ENCODE peak calls at places on chromosomes 11 and 22, in four cellular contexts. E is IMR-90, F is H9, Q is mesenchymal stem cell. R is an unnamed sample.

GRCh38 chr11:60757231-60757800 is 649 bp downstream of the MS4A15 start:
- DNase-seq in Q (no peak), F (no peak), E (no peak), R (no peak)

GRCh38 chr11:130612291-130612802 is 163.9 kb downstream of the ADAMTS15 start:
- DNase-seq in F (no peak), Q (peak; percentile 85), E (peak; percentile 73), R (no peak)

GRCh38 chr22:30127749-30128166 is 47.5 kb downstream of the HORMAD2 start:
- DNase-seq in F (no peak), E (peak; percentile 89), Q (no peak), R (no peak)

GRCh38 chr11:70942593-70942992 is 309.8 kb downstream of the SHANK2 start:
- DNase-seq in Q (no peak), E (no peak), F (no peak), R (no peak)

GRCh38 chr11:107858217-107859070 is at the start of gene SLC35F2:
- DNase-seq in F (peak; percentile 86), E (peak; percentile 37), Q (peak; percentile 73), R (peak; percentile 62)

GRCh38 chr11:66429983-66430602 is 8.6 kb downstream of the MRPL11 start:
- DNase-seq in F (peak; percentile 77), Q (peak; percentile 76), E (peak; percentile 67), R (peak; percentile 76)

GRCh38 chr11:31779268-31779879 is 31.7 kb downstream of the PAX6 start:
- DNase-seq in F (no peak), Q (peak; percentile 37), E (peak; percentile 83), R (no peak)

GRCh38 chr11:61983419-61983818 is 16.0 kb upstream of the FTH1 start:
- DNase-seq in F (no peak), Q (no peak), E (no peak), R (no peak)

GRCh38 chr22:27687984-27688545 is 113.5 kb downstream of the MN1 start:
- DNase-seq in E (no peak), F (no peak), Q (peak; percentile 37), R (no peak)

GRCh38 chr11:8168485-8169257 is at the start of gene RIC3:
- DNase-seq in Q (no peak), F (peak; percentile 71), E (no peak), R (peak; percentile 18)

GRCh38 chr11:37500425-37500824 is 902.4 kb upstream of the RAG2 start:
- DNase-seq in E (peak; percentile 31), F (no peak), Q (no peak), R (no peak)

GRCh38 chr11:129213261-129213660 is 21.1 kb upstream of the ARHGAP32 start:
- DNase-seq in F (no peak), E (no peak), Q (no peak), R (no peak)

GRCh38 chr22:17922925-17923898 is 101.1 kb downstream of the MICAL3 start:
- DNase-seq in F (no peak), Q (peak; percentile 66), E (peak; percentile 89), R (no peak)

GRCh38 chr11:27754035-27755017 is 54.1 kb upstream of the BDNF start:
- DNase-seq in F (no peak), E (peak; percentile 75), Q (peak; percentile 71), R (no peak)

GRCh38 chr22:20408891-20409290 is 14.9 kb downstream of the ZNF74 start:
- DNase-seq in E (no peak), F (no peak), Q (no peak), R (no peak)

GRCh38 chr11:120781486-120782120 is 242.3 kb upstream of the TBCEL start:
- DNase-seq in E (no peak), Q (no peak), F (no peak), R (no peak)

GRCh38 chr11:121451178-121451981 is 734 bp upstream of the SORL1 start:
- DNase-seq in Q (no peak), F (no peak), E (no peak), R (no peak)

GRCh38 chr22:23060612-23061400 is 9.5 kb upstream of the GNAZ start:
- DNase-seq in Q (no peak), F (no peak), E (no peak), R (no peak)

GRCh38 chr11:74699615-74700396 is 31.4 kb downstream of the CHRDL2 start:
- DNase-seq in F (no peak), E (no peak), Q (no peak), R (no peak)

GRCh38 chr22:23278883-23279675 is 98.8 kb downstream of the BCR start:
- DNase-seq in F (no peak), Q (no peak), E (no peak), R (no peak)

GRCh38 chr22:31681625-31682345 is 19.8 kb upstream of the PISD start:
- DNase-seq in Q (peak; percentile 9), F (no peak), E (peak; percentile 60), R (no peak)

GRCh38 chr22:45170001-45170466 is 6.3 kb downstream of the NUP50 start:
- DNase-seq in F (no peak), Q (no peak), E (peak; percentile 44), R (no peak)

GRCh38 chr22:17087176-17088131 is 2.7 kb downstream of the IL17RA start:
- DNase-seq in F (no peak), Q (peak; percentile 34), E (peak; percentile 91), R (no peak)

GRCh38 chr22:43000441-43001175 is 14.3 kb downstream of the PACSIN2 start:
- DNase-seq in E (peak; percentile 74), F (no peak), Q (peak; percentile 56), R (no peak)

GRCh38 chr11:134949121-134949591 is 537.1 kb upstream of the B3GAT1 start:
- DNase-seq in E (peak; percentile 77), F (no peak), Q (peak; percentile 83), R (no peak)

GRCh38 chr11:24739637-24740036 is 242.8 kb downstream of the LUZP2 start:
- DNase-seq in F (no peak), E (no peak), Q (no peak), R (no peak)

GRCh38 chr22:42330953-42331525 is 60.6 kb upstream of the TCF20 start:
- DNase-seq in E (no peak), F (no peak), Q (no peak), R (no peak)

GRCh38 chr11:1223346-1224108 is 661 bp downstream of the MUC5B start:
- DNase-seq in F (peak; percentile 17), E (no peak), Q (no peak), R (no peak)

GRCh38 chr11:115550291-115551059 is 46.3 kb upstream of the CADM1 start:
- DNase-seq in F (no peak), E (no peak), Q (no peak), R (no peak)

GRCh38 chr11:115552151-115552550 is 47.9 kb upstream of the CADM1 start:
- DNase-seq in E (no peak), F (no peak), Q (no peak), R (no peak)

GRCh38 chr11:115545811-115546210 is 41.6 kb upstream of the CADM1 start:
- DNase-seq in E (no peak), F (no peak), Q (no peak), R (no peak)

GRCh38 chr11:115552773-115553438 is 48.7 kb upstream of the CADM1 start:
- DNase-seq in Q (no peak), E (no peak), F (no peak), R (no peak)

GRCh38 chr11:115548878-115549528 is 44.8 kb upstream of the CADM1 start:
- DNase-seq in F (peak; percentile 92), Q (no peak), E (no peak), R (no peak)
- H2AFZ ChIP-seq in F (no peak overlapping the region), Q (no peak overlapping the region), E (no peak overlapping the region), R (no peak overlapping the region)

GRCh38 chr11:119018074-119018938 is at the start of the genes RPS25 and TRAPPC4:
- DNase-seq in E (peak; percentile 95), Q (peak; percentile 97), F (peak; percentile 97), R (peak; percentile 90)
- H4K91ac ChIP-seq in E (peak within 1 kb of the TSS; percentile 96), Q (peak within 1 kb of the TSS; percentile 96), F (no peak within 1 kb of the TSS), R (no peak within 1 kb of the TSS)

DNA sequence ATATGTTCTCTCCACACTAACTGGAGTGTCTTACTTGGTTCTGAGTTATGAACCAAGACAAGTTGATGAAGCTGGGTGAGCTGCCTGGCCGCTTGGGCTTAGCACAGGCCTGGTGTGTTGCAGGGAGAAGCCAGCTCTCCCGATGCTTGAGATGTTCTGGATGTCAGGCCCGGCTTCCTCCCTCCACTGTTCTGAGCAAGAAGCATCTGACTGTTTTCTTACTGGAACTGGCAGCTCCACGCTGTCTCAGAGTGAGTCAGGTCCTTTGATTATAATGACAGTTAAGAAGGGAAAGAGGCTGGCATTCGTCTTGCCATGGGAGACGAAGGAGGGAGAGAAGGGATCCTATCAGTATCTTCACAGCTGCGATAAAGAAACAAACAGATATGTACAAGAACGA is 46.5 kb upstream of the CRTAM start:
- DNase-seq in F (no peak), Q (peak; percentile 74), E (peak; percentile 78), R (no peak)
- H2AFZ ChIP-seq in F (no peak overlapping the region), Q (no peak overlapping the region), E (peak overlapping the region; percentile 61), R (no peak overlapping the region)

DNA sequence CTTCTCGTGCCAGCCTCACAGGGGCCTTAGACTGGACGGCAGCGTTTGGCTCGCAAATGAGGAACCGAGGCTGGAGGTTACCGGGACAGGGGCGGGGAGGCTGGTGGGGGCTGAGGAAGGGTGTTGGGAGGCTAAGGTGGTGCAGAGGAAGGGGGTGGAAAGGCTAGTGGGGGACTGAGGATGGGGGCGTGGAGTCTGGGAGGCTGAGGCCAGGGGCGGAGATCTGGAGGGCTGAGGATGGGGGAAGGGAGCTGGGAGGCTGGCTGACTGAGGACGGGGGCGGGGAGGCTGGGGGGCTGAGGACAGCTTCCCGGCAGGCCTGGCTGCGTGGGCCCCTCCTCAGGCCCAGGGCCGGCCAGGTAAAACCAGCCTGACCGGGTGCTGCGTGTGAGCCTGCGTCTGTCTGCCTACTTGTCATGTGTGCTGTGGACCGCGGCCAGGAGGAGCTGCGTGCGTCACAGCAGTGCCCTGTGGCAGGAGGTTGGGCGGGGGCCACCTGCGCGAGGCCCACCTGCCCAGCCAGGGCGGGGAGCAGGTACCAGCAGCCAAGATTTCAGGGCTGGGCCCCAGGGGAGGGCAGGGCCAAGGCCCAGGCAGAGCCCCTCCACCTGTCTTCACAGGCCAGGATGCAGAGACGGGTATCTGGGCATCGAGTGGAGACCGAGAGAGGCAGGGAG is 9.4 kb upstream of the PIM3 start:
- DNase-seq in Q (no peak), F (peak; percentile 38), E (peak; percentile 64), R (no peak)
- H4K91ac ChIP-seq in Q (peak overlapping the region; percentile 97), F (no peak overlapping the region), E (peak overlapping the region; percentile 100), R (no peak overlapping the region)

DNA sequence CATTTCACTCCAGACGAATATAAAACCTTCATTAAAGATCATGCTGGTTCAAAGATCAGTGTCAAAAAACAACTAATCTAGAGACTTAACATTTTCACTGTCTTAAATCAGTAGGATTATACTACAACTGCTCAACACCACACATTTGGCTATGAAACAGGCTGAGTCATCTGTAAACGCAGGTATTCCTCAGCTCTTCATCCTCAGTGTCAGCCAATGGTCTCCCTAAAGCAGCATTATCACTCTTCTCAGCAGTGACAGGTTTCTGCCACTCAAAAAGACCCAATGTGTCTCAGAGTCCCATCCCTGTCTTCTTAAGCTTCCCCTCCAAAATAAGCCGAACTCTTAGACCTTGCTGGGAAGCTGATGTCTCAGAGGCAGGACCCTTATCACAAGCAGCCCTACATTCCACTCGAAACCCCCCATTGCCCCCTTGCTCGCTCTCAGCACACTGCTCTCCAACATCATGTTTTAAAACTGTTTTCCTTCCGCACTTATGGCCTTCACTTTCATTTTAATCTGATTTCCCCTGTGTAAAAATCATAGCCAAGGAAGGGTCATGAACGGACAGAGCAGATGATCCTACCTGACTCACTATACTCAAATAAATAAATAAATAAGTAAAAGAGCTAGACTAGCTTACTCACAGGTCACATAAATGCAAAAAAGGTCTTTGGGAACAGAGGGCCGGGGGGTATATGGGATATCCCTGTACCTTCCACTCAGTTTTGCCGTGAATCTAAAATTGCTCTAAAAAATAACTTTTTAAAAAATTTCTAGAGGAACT is 23.0 kb downstream of the CDON start:
- DNase-seq in Q (no peak), E (peak; percentile 5), F (no peak), R (no peak)
- H2AFZ ChIP-seq in Q (no peak overlapping the region), E (no peak overlapping the region), F (no peak overlapping the region), R (no peak overlapping the region)

R was measured in neuronal stem cell.